ENCODE peak calls at places on chromosomes 5 and 9, in nine cellular contexts. N, C, F, B, G, M, Z, P and R are unnamed samples.

GRCh38 chr9:33161011-33161588 is 6.0 kb downstream of the B4GALT1 start:
- DNase-seq in C (no peak), B (no peak), G (peak; percentile 84), Z (peak; percentile 93), M (peak; percentile 90), F (no peak), P (no peak), N (peak; percentile 93), R (peak; percentile 88)

GRCh38 chr5:38922199-38922598 is 76.4 kb downstream of the OSMR start:
- DNase-seq in B (peak; percentile 35), N (peak; percentile 79), G (no peak), M (no peak), P (peak; percentile 6), C (peak; percentile 60), Z (peak; percentile 73), F (peak; percentile 61), R (no peak)

GRCh38 chr5:34930527-34930844 is 1.1 kb downstream of the DNAJC21 start:
- DNase-seq in B (no peak), G (no peak), N (no peak), M (no peak), C (no peak), P (no peak), F (no peak), Z (peak; percentile 74), R (no peak)

GRCh38 chr5:26647781-26648180 is 390.6 kb downstream of the CDH9 start:
- DNase-seq in Z (no peak), G (no peak), B (no peak), M (no peak), C (no peak), P (no peak), F (no peak), N (no peak), R (no peak)

GRCh38 chr5:6790346-6790865 is 77.2 kb downstream of the TENT4A start:
- DNase-seq in G (no peak), C (no peak), N (no peak), B (no peak), Z (no peak), P (no peak), F (no peak), M (no peak), R (peak; percentile 59)

GRCh38 chr5:20959347-20959746 is 971.3 kb upstream of the CDH18 start:
- DNase-seq in M (no peak), P (no peak), F (no peak), C (no peak), B (no peak), G (no peak), Z (no peak), N (no peak), R (no peak)

GRCh38 chr5:168749391-168750100 is 170.4 kb upstream of the PANK3 start:
- DNase-seq in N (no peak), P (no peak), M (no peak), Z (no peak), C (no peak), B (no peak), G (no peak), F (no peak), R (no peak)

GRCh38 chr5:72394688-72395087 is 74.5 kb downstream of the PTCD2 start:
- DNase-seq in Z (peak; percentile 30), M (no peak), C (no peak), F (no peak), P (no peak), B (no peak), N (no peak), G (no peak), R (no peak)

GRCh38 chr9:128702949-128703615 is 779 bp downstream of the PKN3 start:
- DNase-seq in N (peak; percentile 38), P (no peak), Z (no peak), G (no peak), B (no peak), C (peak; percentile 36), F (no peak), M (no peak), R (no peak)

GRCh38 chr5:95712347-95712958 is 18.7 kb upstream of the RHOBTB3 start:
- DNase-seq in F (no peak), B (no peak), N (peak; percentile 99), G (no peak), P (no peak), M (no peak), Z (peak; percentile 94), C (peak; percentile 45), R (no peak)

GRCh38 chr5:84433461-84433860 is 48.8 kb upstream of the EDIL3 start:
- DNase-seq in P (no peak), F (no peak), Z (no peak), G (no peak), B (no peak), N (no peak), C (no peak), M (no peak), R (no peak)

GRCh38 chr5:116448869-116449453 is 125.7 kb downstream of the SEMA6A start:
- DNase-seq in C (no peak), N (no peak), B (no peak), F (no peak), Z (no peak), G (no peak), M (no peak), P (no peak), R (no peak)

GRCh38 chr5:110268985-110269384 is 457.5 kb downstream of the TMEM232 start:
- DNase-seq in M (no peak), G (no peak), N (no peak), P (no peak), B (no peak), C (no peak), Z (no peak), F (no peak), R (no peak)

GRCh38 chr5:91146221-91146620 is 236.9 kb downstream of the ARRDC3 start:
- DNase-seq in P (no peak), M (no peak), C (no peak), G (no peak), B (no peak), N (no peak), F (no peak), Z (no peak), R (no peak)

GRCh38 chr9:15136646-15137045 is 170.4 kb downstream of the TTC39B start:
- DNase-seq in P (no peak), Z (peak; percentile 34), C (no peak), F (no peak), N (no peak), M (no peak), B (no peak), G (no peak), R (no peak)

GRCh38 chr5:61746836-61747575 is 414.9 kb downstream of the ZSWIM6 start:
- DNase-seq in N (no peak), P (no peak), B (no peak), F (no peak), C (no peak), M (no peak), Z (no peak), G (no peak), R (no peak)

GRCh38 chr5:174559141-174559540 is 165.2 kb upstream of the MSX2 start:
- DNase-seq in M (no peak), Z (no peak), P (no peak), B (no peak), N (peak; percentile 47), F (no peak), G (no peak), C (no peak), R (no peak)

GRCh38 chr9:68793605-68794343 is 88.7 kb downstream of the PIP5K1B start:
- DNase-seq in N (no peak), Z (peak; percentile 3), C (no peak), G (no peak), B (no peak), M (no peak), P (no peak), F (no peak), R (no peak)

GRCh38 chr5:76757049-76757448 is 41.1 kb downstream of the F2R start:
- DNase-seq in M (no peak), Z (no peak), B (no peak), N (no peak), C (no peak), F (no peak), G (peak; percentile 13), P (no peak), R (no peak)
- TF ChIP-seq CTCF in M (no peak), Z (no peak), B (no peak), N (no peak), C (no peak), F (no peak), G (no peak), P (no peak), R (no peak)

GRCh38 chr9:97462914-97463313 is 38.6 kb upstream of the TMOD1 start:
- DNase-seq in G (no peak), Z (no peak), N (no peak), B (no peak), F (no peak), M (no peak), P (no peak), C (no peak), R (no peak)

GRCh38 chr9:97470076-97470475 is 31.4 kb upstream of the TMOD1 start:
- DNase-seq in B (peak; percentile 42), C (peak; percentile 38), N (peak; percentile 26), M (no peak), P (no peak), Z (peak; percentile 16), F (no peak), G (no peak), R (no peak)

GRCh38 chr9:97474373-97474925 is 27.0 kb upstream of the TMOD1 start:
- DNase-seq in P (no peak), C (no peak), M (no peak), G (no peak), F (no peak), B (no peak), N (no peak), Z (no peak), R (no peak)

GRCh38 chr9:97473717-97474116 is 27.7 kb upstream of the TMOD1 start:
- DNase-seq in B (peak; percentile 63), C (no peak), G (no peak), F (no peak), P (no peak), Z (no peak), N (no peak), M (no peak), R (no peak)

GRCh38 chr9:97468658-97469448 is 32.6 kb upstream of the TMOD1 start:
- DNase-seq in G (peak; percentile 90), N (peak; percentile 84), Z (peak; percentile 60), F (peak; percentile 69), C (peak; percentile 87), B (peak; percentile 88), P (no peak), M (peak; percentile 67), R (no peak)
- TF ChIP-seq CTCF in G (peak; percentile 62), N (peak; percentile 83), Z (peak; percentile 83), F (no peak), C (peak; percentile 86), B (peak; percentile 96), P (peak; percentile 11), M (peak; percentile 93), R (peak; percentile 66)

DNA sequence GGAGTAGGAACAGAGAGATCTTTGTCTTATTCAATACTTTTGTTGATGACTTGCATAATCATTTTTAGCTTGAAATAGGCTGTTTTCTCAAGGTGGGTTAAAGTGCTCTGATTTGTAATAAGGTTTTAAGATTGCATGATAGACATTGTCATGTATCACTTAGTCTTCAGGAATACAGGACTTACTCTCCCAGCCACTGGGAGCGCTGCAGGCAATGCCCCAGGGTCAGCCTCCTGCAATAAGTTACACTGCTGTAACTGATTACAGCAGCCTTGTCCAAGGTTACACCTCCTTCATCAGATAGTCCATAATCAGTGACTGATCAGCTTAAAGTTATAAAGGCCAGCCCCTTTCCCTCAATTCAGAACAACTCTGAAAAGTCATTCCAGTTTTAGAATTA is 218.6 kb downstream of the ESM1 start:
- DNase-seq in B (no peak), N (no peak), P (no peak), Z (no peak), F (no peak), G (no peak), M (no peak), C (no peak), R (no peak)
- TF ChIP-seq CTCF in B (no peak), N (peak; percentile 15), P (no peak), Z (peak; percentile 28), F (no peak), G (no peak), M (no peak), C (no peak), R (no peak)

GRCh38 chr5:167244583-167244982 is 1046.9 kb upstream of the WWC1 start:
- DNase-seq in M (no peak), F (peak; percentile 26), B (peak; percentile 53), Z (no peak), C (peak; percentile 32), P (no peak), N (no peak), G (no peak), R (no peak)
- TF ChIP-seq CTCF in M (no peak), F (no peak), B (peak; percentile 33), Z (peak; percentile 15), C (peak; percentile 27), P (no peak), N (no peak), G (no peak), R (peak; percentile 71)